ENCODE peak calls at places on chromosome 4, in eight cellular contexts. M, B, G, N, E, P, J and X are unnamed samples.

GRCh38 chr4:16544251-16544721 is 318.0 kb upstream of the TAPT1 start:
- DNase-seq in M (peak), B (no peak), G (peak), N (no peak), E (peak), P (no peak), J (no peak), X (no peak)

GRCh38 chr4:39526810-39527295 is 386 bp downstream of the UGDH start:
- DNase-seq in M (no peak), B (no peak), G (no peak), N (peak), E (no peak), P (no peak), J (no peak), X (peak)

GRCh38 chr4:74018771-74019170 is 19.7 kb downstream of the CXCL3 start:
- DNase-seq in M (no peak), B (peak), G (peak), N (no peak), E (no peak), P (peak), J (no peak), X (no peak)

GRCh38 chr4:86453044-86453501 is 93.2 kb upstream of the MAPK10 start:
- DNase-seq in M (peak), B (no peak), G (no peak), N (no peak), E (peak), P (no peak), J (no peak), X (no peak)

GRCh38 chr4:3031357-3032064 is 42.8 kb downstream of the HTT-AS start:
- DNase-seq in M (no peak), B (no peak), G (peak), N (no peak), E (no peak), P (no peak), J (no peak), X (no peak)

GRCh38 chr4:119939066-119939995 is 127.3 kb downstream of the MAD2L1 start:
- DNase-seq in M (peak), B (no peak), G (no peak), N (no peak), E (no peak), P (no peak), J (no peak), X (no peak)

GRCh38 chr4:169340834-169341233 is 70.1 kb upstream of the SH3RF1 start:
- DNase-seq in M (no peak), B (no peak), G (no peak), N (no peak), E (no peak), P (no peak), J (peak), X (no peak)

GRCh38 chr4:112523764-112524505 is 8.0 kb upstream of the NEUROG2 start:
- DNase-seq in M (no peak), B (peak), G (peak), N (peak), E (no peak), P (peak), J (no peak), X (peak)

GRCh38 chr4:7379161-7379560 is 55.6 kb downstream of the PSAPL1 start:
- DNase-seq in M (no peak), B (no peak), G (no peak), N (no peak), E (no peak), P (no peak), J (no peak), X (no peak)

GRCh38 chr4:39975488-39976089 is 2.1 kb downstream of the PDS5A start:
- DNase-seq in M (no peak), B (peak), G (no peak), N (no peak), E (no peak), P (no peak), J (no peak), X (no peak)

GRCh38 chr4:101347267-101347556 is at the start of gene PPP3CA:
- DNase-seq in M (no peak), B (no peak), G (peak), N (no peak), E (no peak), P (no peak), J (no peak), X (no peak)

GRCh38 chr4:5014007-5014682 is 5.1 kb downstream of the CYTL1 start:
- DNase-seq in M (no peak), B (peak), G (no peak), N (no peak), E (no peak), P (no peak), J (no peak), X (no peak)

GRCh38 chr4:113406723-113407016 is 354.9 kb downstream of the CAMK2D start:
- DNase-seq in M (no peak), B (no peak), G (no peak), N (peak), E (no peak), P (peak), J (no peak), X (no peak)

GRCh38 chr4:11259837-11260236 is 168.9 kb downstream of the HS3ST1 start:
- DNase-seq in M (no peak), B (no peak), G (no peak), N (no peak), E (no peak), P (no peak), J (no peak), X (no peak)

GRCh38 chr4:92307886-92308285 is 4.1 kb downstream of the GRID2 start:
- DNase-seq in M (no peak), B (no peak), G (no peak), N (no peak), E (no peak), P (no peak), J (no peak), X (no peak)

GRCh38 chr4:89939994-89940393 is 45.3 kb downstream of the MMRN1 start:
- DNase-seq in M (peak), B (no peak), G (no peak), N (no peak), E (no peak), P (no peak), J (peak), X (no peak)

GRCh38 chr4:172843273-172843672 is 325.3 kb upstream of the GALNT7 start:
- DNase-seq in M (no peak), B (no peak), G (no peak), N (no peak), E (no peak), P (no peak), J (no peak), X (no peak)

GRCh38 chr4:141654098-141654497 is 17.7 kb downstream of the IL15 start:
- DNase-seq in M (peak), B (no peak), G (peak), N (no peak), E (peak), P (peak), J (no peak), X (no peak)

GRCh38 chr4:92101609-92102231 is 202.0 kb upstream of the GRID2 start:
- DNase-seq in M (no peak), B (no peak), G (no peak), N (no peak), E (no peak), P (peak), J (no peak), X (no peak)

GRCh38 chr4:36385951-36386561 is 104.6 kb downstream of the DTHD1 start:
- DNase-seq in M (no peak), B (peak), G (no peak), N (peak), E (no peak), P (no peak), J (no peak), X (peak)

GRCh38 chr4:183636923-183637322 is 22.1 kb downstream of the RWDD4 start:
- DNase-seq in M (peak), B (no peak), G (no peak), N (no peak), E (no peak), P (peak), J (no peak), X (no peak)

GRCh38 chr4:9976781-9977180 is 44.5 kb downstream of the SLC2A9 start:
- DNase-seq in M (no peak), B (no peak), G (no peak), N (no peak), E (no peak), P (no peak), J (no peak), X (no peak)

GRCh38 chr4:182869697-182870096 is 47.5 kb downstream of the DCTD start:
- DNase-seq in M (no peak), B (no peak), G (no peak), N (no peak), E (no peak), P (no peak), J (no peak), X (no peak)

GRCh38 chr4:46258436-46258835 is 131.5 kb downstream of the GABRA2 start:
- DNase-seq in M (no peak), B (no peak), G (no peak), N (no peak), E (no peak), P (no peak), J (no peak), X (no peak)
- TF ChIP-seq CTCF in M (no peak), B (no peak), G (no peak), N (no peak), E (no peak), P (no peak), J (no peak), X (no peak)

GRCh38 chr4:139838811-139839210 is 173.2 kb downstream of the MGST2 start:
- DNase-seq in M (no peak), B (no peak), G (no peak), N (no peak), E (no peak), P (no peak), J (no peak), X (no peak)

GRCh38 chr4:139828966-139829662 is 163.5 kb downstream of the MGST2 start:
- DNase-seq in M (no peak), B (peak), G (no peak), N (no peak), E (no peak), P (no peak), J (no peak), X (no peak)

GRCh38 chr4:139834210-139834609 is 168.6 kb downstream of the MGST2 start:
- DNase-seq in M (no peak), B (no peak), G (no peak), N (no peak), E (no peak), P (no peak), J (no peak), X (no peak)

GRCh38 chr4:139835006-139835405 is 169.4 kb downstream of the MGST2 start:
- DNase-seq in M (no peak), B (no peak), G (no peak), N (no peak), E (no peak), P (no peak), J (no peak), X (no peak)

GRCh38 chr4:139833131-139833930 is 167.7 kb downstream of the MGST2 start:
- DNase-seq in M (no peak), B (no peak), G (no peak), N (no peak), E (no peak), P (no peak), J (no peak), X (no peak)
- TF ChIP-seq CTCF in M (no peak), B (no peak), G (no peak), N (no peak), E (no peak), P (no peak), J (no peak), X (no peak)

DNA sequence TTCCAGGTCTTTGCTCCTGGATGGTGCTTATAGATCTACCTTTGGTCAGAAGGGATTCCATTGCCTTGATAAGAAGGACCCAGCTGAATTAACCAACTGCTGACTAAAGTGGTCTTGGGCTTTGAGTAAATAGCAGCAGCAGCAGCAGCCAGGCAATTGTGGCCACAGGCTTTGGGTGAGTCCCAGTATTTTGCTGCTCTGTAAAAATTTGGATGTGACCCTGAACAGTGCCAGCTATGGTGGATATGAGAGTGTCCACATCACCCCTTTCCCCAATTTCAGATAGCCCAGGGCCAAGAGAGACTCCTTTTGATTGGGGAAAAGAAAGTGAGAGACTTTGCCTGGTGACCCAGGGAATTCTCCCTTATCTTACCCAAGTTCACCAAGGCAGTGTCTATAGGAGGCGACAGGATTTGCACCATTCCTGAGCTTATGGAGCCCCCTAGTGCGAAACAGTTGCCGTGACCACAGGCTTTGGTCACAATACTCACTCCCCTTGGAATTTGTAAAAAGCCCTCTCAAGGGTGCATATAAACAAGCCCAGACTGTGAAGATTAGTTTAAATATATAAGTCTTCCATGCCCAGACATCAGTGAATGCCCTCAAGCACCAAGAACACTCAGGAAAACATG is 518.0 kb downstream of the TMA16 start:
- DNase-seq in M (no peak), B (peak), G (no peak), N (peak), E (no peak), P (peak), J (no peak), X (no peak)
- TF ChIP-seq CTCF in M (no peak), B (peak), G (no peak), N (peak), E (no peak), P (peak), J (peak), X (no peak)

DNA sequence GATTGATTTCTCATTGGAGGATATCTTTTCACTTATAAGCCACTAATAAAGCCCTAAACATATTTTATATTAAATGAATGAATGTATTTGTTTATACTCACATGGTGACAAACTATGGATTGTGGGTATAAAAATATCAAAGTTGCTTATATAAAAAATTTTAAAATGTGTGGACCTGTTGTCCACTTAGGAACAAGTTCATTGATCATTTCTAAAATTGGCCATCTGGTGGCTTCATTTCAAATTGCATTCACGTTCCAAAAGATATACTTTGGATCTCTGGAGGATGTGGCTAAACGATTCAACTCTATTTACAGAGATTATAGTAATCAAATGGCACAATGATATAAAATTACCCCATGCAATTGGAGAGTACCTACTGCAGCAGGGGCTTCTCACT is 32.5 kb downstream of the FSTL5 start:
- DNase-seq in M (no peak), B (peak), G (no peak), N (no peak), E (no peak), P (peak), J (no peak), X (no peak)
- TF ChIP-seq CTCF in M (no peak), B (no peak), G (no peak), N (peak), E (no peak), P (no peak), J (peak), X (no peak)

DNA sequence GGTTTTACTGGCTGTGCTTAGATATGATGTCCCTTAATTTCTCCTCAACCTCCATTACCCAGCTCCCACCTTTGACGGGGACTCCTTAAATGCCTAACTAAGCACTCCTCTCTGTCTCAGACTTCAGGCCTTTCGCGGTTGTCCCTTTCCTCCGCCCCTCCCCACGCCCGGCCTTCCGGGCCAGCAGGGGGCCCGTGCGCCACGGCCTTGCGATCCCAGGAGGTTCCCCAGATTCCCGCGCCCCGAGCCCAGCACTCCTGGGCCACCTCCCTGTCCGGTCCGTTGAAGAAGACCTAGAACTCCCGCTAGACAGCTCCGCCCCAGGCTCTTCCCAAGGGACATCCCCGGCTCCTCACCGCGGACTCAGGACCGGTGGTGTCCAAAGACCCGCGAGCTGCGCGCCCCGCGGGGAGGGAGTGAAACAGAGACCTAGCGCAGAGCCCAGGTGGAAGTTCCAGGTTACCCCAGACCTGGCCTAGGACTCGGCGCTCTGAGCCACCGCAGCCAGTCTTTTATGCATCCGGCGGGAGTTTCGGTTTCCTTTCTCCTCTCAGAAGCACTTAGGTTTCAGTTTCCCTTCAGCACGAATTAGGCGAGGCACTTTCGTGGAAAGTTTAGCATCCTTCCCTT is at the start of gene DDX60:
- DNase-seq in M (peak), B (peak), G (peak), N (peak), E (peak), P (peak), J (peak), X (peak)
- TF ChIP-seq CTCF in M (peak), B (peak), G (peak), N (peak), E (peak), P (peak), J (peak), X (peak)

DNA sequence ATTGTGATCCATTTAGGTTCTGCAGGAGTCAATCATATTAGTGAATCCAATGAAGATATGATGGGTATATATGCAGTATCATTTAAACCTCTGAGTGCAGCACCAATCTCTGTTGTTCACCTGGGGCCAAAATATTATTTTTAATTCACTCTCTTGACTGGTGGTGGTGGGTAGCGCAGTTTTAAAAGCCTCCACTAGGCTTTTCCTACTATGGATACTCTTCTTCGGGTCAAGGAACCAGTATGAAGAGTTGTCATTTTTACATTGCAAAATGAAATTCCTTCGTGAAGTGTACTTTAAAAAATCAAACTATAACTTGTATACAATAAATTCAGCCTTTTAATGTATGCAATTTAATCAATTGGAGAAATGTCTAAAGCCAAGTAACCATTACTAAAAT is 56.5 kb downstream of the QRFPR start:
- DNase-seq in M (no peak), B (no peak), G (no peak), N (no peak), E (no peak), P (no peak), J (no peak), X (no peak)
- TF ChIP-seq CTCF in M (no peak), B (no peak), G (no peak), N (no peak), E (no peak), P (no peak), J (no peak), X (no peak)